ENCODE peak calls at places on chromosome 21, in nine cellular contexts. S is HAP-1; O is CD8-positive, alpha-beta T cell; Q is PC-9; G is AG04450; Z is aorta; Y is endodermal cell; H is fibroblast of mammary gland; L is HFF-Myc. R is an unnamed sample.
A peak's percentile ranks its signal among the peaks of the same experiment; 100 is the strongest.

GRCh38 chr21:37244506-37245083 is 22.5 kb downstream of the VPS26C start:
- DNase-seq in S (no peak), O (no peak), Q (no peak), G (no peak), Z (no peak), Y (peak; percentile 64), H (no peak), L (no peak), R (no peak)

GRCh38 chr21:26887241-26887640 is 42.0 kb upstream of the ADAMTS1 start:
- DNase-seq in S (no peak), O (no peak), Q (no peak), G (no peak), Z (no peak), Y (no peak), H (peak; percentile 8), L (no peak), R (no peak)

GRCh38 chr21:37580690-37581089 is 214.1 kb downstream of the DYRK1A start:
- DNase-seq in S (no peak), O (no peak), Q (no peak), G (no peak), Z (no peak), Y (no peak), H (no peak), L (no peak), R (no peak)

GRCh38 chr21:43361127-43361492 is 65.8 kb downstream of the SIK1 start:
- DNase-seq in S (no peak), O (peak; percentile 25), Q (no peak), G (no peak), Z (no peak), Y (peak; percentile 60), H (peak; percentile 28), L (no peak), R (no peak)

GRCh38 chr21:42722153-42722552 is 68.7 kb downstream of the PDE9A start:
- DNase-seq in S (no peak), O (no peak), Q (no peak), G (no peak), Z (no peak), Y (no peak), H (no peak), L (no peak), R (no peak)

GRCh38 chr21:38814126-38815059 is 8.7 kb downstream of the ETS2 start:
- DNase-seq in S (no peak), O (no peak), Q (no peak), G (no peak), Z (no peak), Y (peak; percentile 89), H (no peak), L (no peak), R (no peak)

GRCh38 chr21:38669186-38669585 is 136.5 kb upstream of the ETS2 start:
- DNase-seq in S (no peak), O (no peak), Q (no peak), G (no peak), Z (no peak), Y (peak; percentile 58), H (peak; percentile 36), L (no peak), R (no peak)

GRCh38 chr21:17925900-17926299 is 106.7 kb upstream of the C21orf91 start:
- DNase-seq in S (peak; percentile 14), O (no peak), Q (no peak), G (no peak), Z (no peak), Y (no peak), H (peak; percentile 47), L (no peak), R (no peak)

GRCh38 chr21:18142639-18143038 is 102.0 kb upstream of the CHODL start:
- DNase-seq in S (no peak), O (no peak), Q (no peak), G (no peak), Z (no peak), Y (no peak), H (no peak), L (no peak), R (no peak)

GRCh38 chr21:38333290-38334272 is 76.8 kb downstream of the KCNJ15 start:
- DNase-seq in S (no peak), O (no peak), Q (no peak), G (no peak), Z (no peak), Y (peak; percentile 57), H (peak; percentile 53), L (no peak), R (no peak)

GRCh38 chr21:41363370-41364270 is 1.8 kb downstream of the MX2 start:
- DNase-seq in S (no peak), O (no peak), Q (no peak), G (no peak), Z (no peak), Y (peak; percentile 26), H (no peak), L (no peak), R (no peak)

GRCh38 chr21:41362605-41363369 is 960 bp downstream of the MX2 start:
- DNase-seq in S (no peak), O (no peak), Q (no peak), G (no peak), Z (no peak), Y (no peak), H (no peak), L (no peak), R (no peak)

GRCh38 chr21:41361786-41362604 is at the start of gene MX2:
- DNase-seq in S (no peak), O (peak; percentile 80), Q (peak; percentile 80), G (peak; percentile 37), Z (peak; percentile 76), Y (peak; percentile 34), H (peak; percentile 93), L (peak; percentile 61), R (peak; percentile 71)

GRCh38 chr21:41365377-41366107 is 3.7 kb downstream of the MX2 start:
- DNase-seq in S (no peak), O (no peak), Q (no peak), G (no peak), Z (no peak), Y (peak; percentile 8), H (no peak), L (no peak), R (no peak)

DNA sequence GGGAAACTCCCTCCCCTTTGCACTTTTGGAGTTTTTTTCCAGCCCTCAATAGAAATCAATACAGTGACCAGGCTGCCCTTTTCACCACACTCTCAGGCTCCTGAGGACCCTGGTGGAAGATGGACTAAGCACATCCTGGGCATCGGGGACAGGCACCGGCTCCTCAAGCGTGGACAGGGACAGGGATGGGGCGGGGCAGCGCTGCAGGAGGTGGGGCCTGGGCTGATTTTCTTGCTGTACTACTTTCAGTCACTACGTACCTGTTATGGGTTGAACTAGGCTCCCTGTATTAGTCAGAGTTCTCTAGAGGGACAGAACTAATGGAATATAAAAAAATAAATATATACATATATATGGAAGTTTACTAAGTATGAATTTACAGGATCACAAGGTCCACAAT is 2.5 kb downstream of the MX2 start:
- DNase-seq in S (no peak), O (no peak), Q (no peak), G (no peak), Z (no peak), Y (peak; percentile 41), H (no peak), L (no peak), R (peak; percentile 7)
- H3K4me3 ChIP-seq in S (no peak overlapping the region), O (no peak overlapping the region), Q (no peak overlapping the region), G (no peak overlapping the region), Z (no peak overlapping the region), Y (no peak overlapping the region), H (no peak overlapping the region), L (no peak overlapping the region), R (no peak overlapping the region)

GRCh38 chr21:34670962-34671348 is 2.2 kb downstream of the CLIC6 start:
- DNase-seq in S (no peak), O (no peak), Q (no peak), G (no peak), Z (no peak), Y (no peak), H (no peak), L (no peak), R (no peak)

GRCh38 chr21:34667761-34668160 is 1.0 kb upstream of the CLIC6 start:
- DNase-seq in S (no peak), O (no peak), Q (no peak), G (no peak), Z (no peak), Y (no peak), H (no peak), L (no peak), R (no peak)

GRCh38 chr21:34669149-34669879 is 520 bp downstream of the CLIC6 start:
- DNase-seq in S (no peak), O (peak; percentile 15), Q (no peak), G (no peak), Z (no peak), Y (peak; percentile 63), H (no peak), L (no peak), R (no peak)

GRCh38 chr21:34670220-34670961 is 1.6 kb downstream of the CLIC6 start:
- DNase-seq in S (no peak), O (no peak), Q (no peak), G (no peak), Z (no peak), Y (peak; percentile 83), H (peak; percentile 10), L (no peak), R (no peak)

GRCh38 chr21:34668803-34669148 is at the start of gene CLIC6:
- DNase-seq in S (no peak), O (no peak), Q (no peak), G (no peak), Z (peak; percentile 61), Y (peak; percentile 92), H (no peak), L (no peak), R (no peak)
- H3K4me3 ChIP-seq in S (no peak within 1 kb of the TSS), O (peak within 1 kb of the TSS; percentile 46), Q (no peak within 1 kb of the TSS), G (peak within 1 kb of the TSS; percentile 25), Z (peak within 1 kb of the TSS; percentile 25), Y (peak within 1 kb of the TSS; percentile 73), H (no peak within 1 kb of the TSS), L (peak within 1 kb of the TSS; percentile 12), R (no peak within 1 kb of the TSS)

DNA sequence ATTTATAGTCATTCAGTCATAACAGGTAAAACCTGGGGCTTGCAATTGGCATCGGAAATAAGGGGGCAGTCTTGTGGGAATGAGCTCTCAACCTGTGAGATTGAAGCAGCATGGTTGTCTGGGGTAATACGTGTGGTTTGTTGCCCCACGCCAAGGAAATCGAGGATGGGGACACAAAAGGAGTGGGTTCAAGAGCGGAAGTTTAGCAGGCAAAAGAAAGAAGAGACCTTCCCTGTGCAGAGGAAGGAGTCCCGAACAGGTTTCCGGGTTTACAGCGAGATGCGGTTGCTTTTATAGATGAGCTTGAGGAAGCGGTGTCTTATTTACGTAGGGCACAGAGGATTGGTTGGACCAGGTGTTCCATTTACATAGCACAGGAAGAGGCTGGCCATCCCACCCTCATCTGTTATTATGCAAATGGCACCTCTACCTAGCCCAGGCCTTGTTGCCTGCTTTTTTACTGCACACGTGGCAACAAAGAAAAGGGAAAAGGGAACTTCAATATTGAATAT is 37.3 kb downstream of the IFNAR1 start:
- DNase-seq in S (peak; percentile 68), O (peak; percentile 68), Q (no peak), G (no peak), Z (no peak), Y (peak; percentile 78), H (no peak), L (no peak), R (peak; percentile 61)
- H3K4me3 ChIP-seq in S (peak overlapping the region; percentile 14), O (peak overlapping the region; percentile 61), Q (no peak overlapping the region), G (no peak overlapping the region), Z (no peak overlapping the region), Y (no peak overlapping the region), H (no peak overlapping the region), L (no peak overlapping the region), R (no peak overlapping the region)

DNA sequence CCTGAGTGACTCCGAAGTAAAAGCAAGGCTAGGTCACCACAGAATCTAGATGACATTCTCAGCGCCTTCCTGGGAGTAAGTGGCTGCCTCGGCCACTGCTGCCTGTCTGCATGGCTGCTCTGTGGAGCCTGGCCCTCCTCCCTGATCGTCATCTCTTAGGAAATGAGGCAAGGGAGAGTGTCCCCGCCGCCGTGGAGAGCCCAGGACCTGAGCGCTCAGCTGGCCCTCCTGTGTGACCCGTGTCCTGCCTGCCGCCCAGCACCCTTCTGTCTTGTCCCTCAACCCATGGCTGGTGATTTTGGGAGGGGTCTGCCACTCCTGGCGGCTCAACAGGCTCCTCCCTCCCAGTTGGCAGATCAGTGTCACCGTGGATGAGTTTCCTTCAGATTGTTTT is 156.4 kb upstream of the COL6A1 start:
- DNase-seq in S (peak; percentile 5), O (no peak), Q (no peak), G (no peak), Z (no peak), Y (no peak), H (no peak), L (no peak), R (no peak)
- H3K4me3 ChIP-seq in S (no peak overlapping the region), O (no peak overlapping the region), Q (no peak overlapping the region), G (no peak overlapping the region), Z (no peak overlapping the region), Y (no peak overlapping the region), H (no peak overlapping the region), L (no peak overlapping the region), R (no peak overlapping the region)

R was measured in body of pancreas.